ENCODE peak calls at places on chromosome 10, in nine cellular contexts. L is nucleus accumbens, H is heart right ventricle, K is AG08396, G is lung, S is GM13977, N is mammary epithelial cell, O is HEK293T, M is NCI-H460. F is an unnamed sample.

GRCh38 chr10:132641401-132641800 is 103.8 kb downstream of the INPP5A start:
- DNase-seq in L (no peak), H (no peak), K (no peak), G (no peak), S (no peak), N (no peak), O (no peak), M (no peak), F (no peak)

GRCh38 chr10:100827819-100828743 is 82.7 kb downstream of the PAX2 start:
- DNase-seq in L (no peak), H (no peak), K (peak), G (peak), S (peak), N (peak), O (no peak), M (peak), F (peak)

GRCh38 chr10:103692421-103693069 is 162.8 kb downstream of the SH3PXD2A start:
- DNase-seq in L (no peak), H (no peak), K (no peak), G (no peak), S (peak), N (no peak), O (no peak), M (no peak), F (no peak)

GRCh38 chr10:124719213-124719851 is 24.8 kb downstream of the FAM53B start:
- DNase-seq in L (peak), H (peak), K (peak), G (peak), S (peak), N (peak), O (no peak), M (no peak), F (no peak)

GRCh38 chr10:60810437-60811182 is 32.3 kb downstream of the CDK1 start:
- DNase-seq in L (no peak), H (peak), K (peak), G (no peak), S (no peak), N (peak), O (no peak), M (no peak), F (no peak)

GRCh38 chr10:14186245-14186644 is 144.5 kb downstream of the FRMD4A start:
- DNase-seq in L (no peak), H (no peak), K (no peak), G (no peak), S (no peak), N (no peak), O (no peak), M (no peak), F (no peak)

GRCh38 chr10:60536529-60537114 is 146.9 kb upstream of the ANK3 start:
- DNase-seq in L (no peak), H (no peak), K (no peak), G (no peak), S (no peak), N (peak), O (no peak), M (peak), F (no peak)

GRCh38 chr10:72616716-72617115 is 9.2 kb downstream of the MICU1 start:
- DNase-seq in L (peak), H (peak), K (no peak), G (no peak), S (no peak), N (no peak), O (no peak), M (no peak), F (no peak)

GRCh38 chr10:44703241-44704155 is 207.6 kb upstream of the TMEM72 start:
- DNase-seq in L (no peak), H (no peak), K (peak), G (no peak), S (no peak), N (no peak), O (no peak), M (no peak), F (no peak)

GRCh38 chr10:120423350-120424197 is 33.5 kb upstream of the PLPP4 start:
- DNase-seq in L (peak), H (peak), K (peak), G (no peak), S (peak), N (peak), O (peak), M (peak), F (peak)

GRCh38 chr10:110007171-110007700 is 548 bp upstream of the ADD3 start:
- DNase-seq in L (no peak), H (no peak), K (peak), G (peak), S (peak), N (no peak), O (peak), M (peak), F (no peak)

GRCh38 chr10:108327706-108328105 is 1163.2 kb upstream of the SORCS1 start:
- DNase-seq in L (no peak), H (no peak), K (no peak), G (no peak), S (no peak), N (peak), O (no peak), M (no peak), F (no peak)

GRCh38 chr10:78211476-78212110 is 177.9 kb downstream of the RPS24 start:
- DNase-seq in L (peak), H (peak), K (peak), G (no peak), S (no peak), N (peak), O (no peak), M (peak), F (no peak)

GRCh38 chr10:71766717-71767419 is 6.5 kb downstream of the VSIR start:
- DNase-seq in L (no peak), H (peak), K (peak), G (peak), S (no peak), N (peak), O (no peak), M (peak), F (peak)

GRCh38 chr10:32346551-32347362 is at the start of gene EPC1:
- DNase-seq in L (peak), H (peak), K (peak), G (peak), S (peak), N (peak), O (peak), M (peak), F (peak)

GRCh38 chr10:118585794-118586193 is 9.7 kb downstream of the PRLHR start:
- DNase-seq in L (no peak), H (no peak), K (no peak), G (no peak), S (no peak), N (peak), O (no peak), M (no peak), F (no peak)

GRCh38 chr10:1475095-1475583 is 262.2 kb downstream of the ADARB2 start:
- DNase-seq in L (no peak), H (no peak), K (no peak), G (no peak), S (no peak), N (no peak), O (no peak), M (no peak), F (no peak)

GRCh38 chr10:77236700-77237099 is 400.9 kb downstream of the KCNMA1 start:
- DNase-seq in L (no peak), H (no peak), K (no peak), G (no peak), S (no peak), N (peak), O (no peak), M (no peak), F (no peak)

GRCh38 chr10:110446954-110447608 is 50.6 kb upstream of the DUSP5 start:
- DNase-seq in L (no peak), H (peak), K (peak), G (no peak), S (no peak), N (peak), O (no peak), M (no peak), F (no peak)

GRCh38 chr10:28949005-28950004 is 272.0 kb downstream of the BAMBI start:
- DNase-seq in L (no peak), H (no peak), K (no peak), G (no peak), S (no peak), N (no peak), O (no peak), M (no peak), F (no peak)

GRCh38 chr10:119897366-119897765 is 4.8 kb downstream of the SEC23IP start:
- DNase-seq in L (no peak), H (no peak), K (no peak), G (no peak), S (no peak), N (no peak), O (no peak), M (no peak), F (no peak)

GRCh38 chr10:120103957-120104560 is 211.5 kb downstream of the SEC23IP start:
- DNase-seq in L (no peak), H (no peak), K (no peak), G (peak), S (no peak), N (no peak), O (no peak), M (no peak), F (no peak)

GRCh38 chr10:58775960-58776574 is 263.4 kb downstream of the BICC1 start:
- DNase-seq in L (no peak), H (peak), K (peak), G (no peak), S (no peak), N (peak), O (no peak), M (no peak), F (no peak)